ENCODE peak calls at places on chromosome 11, in six cellular contexts. B, Y, J, V, H and L are unnamed samples.

GRCh38 chr11:539971-540481 is 2.7 kb downstream of the LRRC56 start:
- DNase-seq in B (no peak), Y (no peak), J (no peak), V (no peak), H (no peak), L (no peak)

GRCh38 chr11:45141171-45141570 is 5.3 kb upstream of the PRDM11 start:
- DNase-seq in B (no peak), Y (no peak), J (no peak), V (no peak), H (no peak), L (no peak)

GRCh38 chr11:8906629-8907028 is 4.4 kb upstream of the AKIP1 start:
- DNase-seq in B (peak), Y (peak), J (no peak), V (no peak), H (peak), L (no peak)

GRCh38 chr11:105520706-105521345 is 89.0 kb upstream of the GRIA4 start:
- DNase-seq in B (no peak), Y (no peak), J (no peak), V (no peak), H (no peak), L (no peak)

GRCh38 chr11:17197431-17197898 is 10.3 kb downstream of the PIK3C2A start:
- DNase-seq in B (peak), Y (peak), J (no peak), V (no peak), H (no peak), L (no peak)

GRCh38 chr11:129143335-129143734 is 48.8 kb downstream of the ARHGAP32 start:
- DNase-seq in B (peak), Y (peak), J (no peak), V (peak), H (peak), L (no peak)

GRCh38 chr11:104556606-104557301 is 341.5 kb downstream of the CASP12 start:
- DNase-seq in B (no peak), Y (no peak), J (no peak), V (no peak), H (no peak), L (no peak)

GRCh38 chr11:12114487-12115033 is 4.2 kb downstream of the MICAL2 start:
- DNase-seq in B (no peak), Y (no peak), J (no peak), V (no peak), H (no peak), L (no peak)

GRCh38 chr11:112364962-112365481 is 104.4 kb upstream of the PLET1 start:
- DNase-seq in B (peak), Y (peak), J (no peak), V (no peak), H (peak), L (no peak)

GRCh38 chr11:16049611-16050010 is 306.7 kb downstream of the SOX6 start:
- DNase-seq in B (no peak), Y (no peak), J (no peak), V (no peak), H (no peak), L (no peak)

GRCh38 chr11:84890706-84891105 is 736.4 kb downstream of the DLG2 start:
- DNase-seq in B (peak), Y (no peak), J (no peak), V (no peak), H (no peak), L (no peak)

GRCh38 chr11:9144828-9145227 is 53.4 kb upstream of the SCUBE2 start:
- DNase-seq in B (peak), Y (no peak), J (no peak), V (no peak), H (no peak), L (no peak)

GRCh38 chr11:27514558-27514957 is 8.0 kb upstream of the LIN7C start:
- DNase-seq in B (no peak), Y (no peak), J (no peak), V (no peak), H (no peak), L (no peak)

GRCh38 chr11:35623708-35624168 is 5.5 kb downstream of the FJX1 start:
- DNase-seq in B (peak), Y (peak), J (no peak), V (no peak), H (peak), L (no peak)